ENCODE peak calls at places on chromosomes 1 and 21, in seven cellular contexts. L, G, K, P, V, Q and W are unnamed samples.
A peak's percentile ranks its signal among the peaks of the same experiment; 100 is the strongest.

GRCh38 chr1:39154553-39155361 is 49.7 kb upstream of the MACF1 start:
- DNase-seq in Q (no peak), V (no peak), P (peak; percentile 28), G (no peak), K (peak; percentile 63), L (no peak), W (no peak)

GRCh38 chr1:44060830-44061267 is 29.6 kb upstream of the SLC6A9 start:
- DNase-seq in L (no peak), P (no peak), K (no peak), V (no peak), Q (no peak), G (no peak), W (no peak)

GRCh38 chr1:165376041-165376810 is 19.7 kb upstream of the LMX1A start:
- DNase-seq in L (no peak), Q (peak; percentile 88), V (no peak), K (peak; percentile 86), P (peak; percentile 67), G (peak; percentile 65), W (peak; percentile 95)

GRCh38 chr1:235835226-235835625 is 31.5 kb downstream of the LYST start:
- DNase-seq in Q (no peak), G (peak; percentile 49), L (no peak), V (no peak), P (peak; percentile 25), K (no peak), W (no peak)

GRCh38 chr1:222582099-222582774 is 7.5 kb downstream of the TAF1A start:
- DNase-seq in G (no peak), P (no peak), K (no peak), L (no peak), V (no peak), Q (no peak), W (no peak)

GRCh38 chr1:85224734-85225623 is 24.2 kb upstream of the SYDE2 start:
- DNase-seq in K (no peak), V (no peak), P (peak; percentile 72), L (peak; percentile 38), G (peak; percentile 84), Q (no peak), W (no peak)

GRCh38 chr1:18932387-18932786 is 24.1 kb downstream of the IFFO2 start:
- DNase-seq in V (no peak), K (no peak), L (no peak), Q (no peak), G (no peak), P (no peak), W (no peak)

GRCh38 chr21:42310411-42311001 is 4.7 kb downstream of the TFF3 start:
- DNase-seq in Q (peak; percentile 61), L (no peak), K (no peak), P (no peak), G (no peak), V (no peak), W (no peak)

GRCh38 chr1:171984850-171985485 is 143.7 kb downstream of the DNM3 start:
- DNase-seq in V (peak; percentile 19), P (no peak), G (no peak), K (no peak), Q (no peak), L (no peak), W (no peak)

GRCh38 chr1:64980745-64981601 is 14.6 kb upstream of the JAK1 start:
- DNase-seq in L (no peak), Q (no peak), K (no peak), V (no peak), P (no peak), G (peak; percentile 30), W (no peak)

GRCh38 chr1:43298055-43298454 is 2.7 kb upstream of the TIE1 start:
- DNase-seq in Q (no peak), G (no peak), L (no peak), K (no peak), P (no peak), V (no peak), W (no peak)

GRCh38 chr1:231418101-231418740 is 3.9 kb downstream of the EGLN1 start:
- DNase-seq in L (no peak), P (no peak), G (no peak), Q (no peak), V (no peak), K (no peak), W (no peak)

DNA sequence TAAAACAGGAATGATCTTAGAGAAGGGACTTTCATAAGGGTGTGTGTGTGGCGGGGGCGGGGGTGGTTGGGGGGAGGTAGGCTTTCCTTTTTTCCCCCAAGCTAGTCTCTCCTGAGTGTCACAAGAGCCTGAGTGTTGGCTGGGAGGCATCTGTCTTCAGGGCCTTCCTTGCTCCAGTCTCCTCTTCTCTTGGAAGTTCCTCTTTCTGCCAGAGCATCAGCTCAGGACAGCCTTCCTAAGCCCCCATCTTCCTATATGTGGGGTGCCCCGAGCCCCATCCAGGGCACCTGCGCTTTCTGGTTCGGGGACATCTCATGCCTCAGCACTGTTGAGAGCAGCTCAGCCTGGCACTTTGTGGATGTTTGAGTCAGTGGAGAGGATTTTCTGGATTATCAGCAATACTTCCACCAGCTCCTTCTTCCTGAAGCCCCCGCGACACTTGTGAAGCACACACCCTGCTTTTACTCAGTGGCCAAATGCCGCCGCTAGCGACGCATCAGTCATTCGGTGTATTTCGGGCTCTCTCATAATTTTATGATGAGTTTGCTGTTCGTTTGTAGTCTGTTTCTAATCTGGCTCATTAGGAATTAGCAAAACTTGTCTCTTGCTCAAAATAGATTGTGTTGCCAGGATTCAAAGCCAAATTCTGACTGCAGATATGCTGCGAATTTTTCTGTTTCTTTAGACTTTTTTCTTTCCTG is 61.7 kb downstream of the GALNT2 start:
- DNase-seq in Q (peak; percentile 35), P (no peak), V (no peak), L (no peak), G (no peak), K (no peak), W (no peak)
- TF ChIP-seq POLR2AphosphoS5 in Q (no peak), P (no peak), V (no peak), L (no peak), G (no peak), K (no peak), W (no peak)

DNA sequence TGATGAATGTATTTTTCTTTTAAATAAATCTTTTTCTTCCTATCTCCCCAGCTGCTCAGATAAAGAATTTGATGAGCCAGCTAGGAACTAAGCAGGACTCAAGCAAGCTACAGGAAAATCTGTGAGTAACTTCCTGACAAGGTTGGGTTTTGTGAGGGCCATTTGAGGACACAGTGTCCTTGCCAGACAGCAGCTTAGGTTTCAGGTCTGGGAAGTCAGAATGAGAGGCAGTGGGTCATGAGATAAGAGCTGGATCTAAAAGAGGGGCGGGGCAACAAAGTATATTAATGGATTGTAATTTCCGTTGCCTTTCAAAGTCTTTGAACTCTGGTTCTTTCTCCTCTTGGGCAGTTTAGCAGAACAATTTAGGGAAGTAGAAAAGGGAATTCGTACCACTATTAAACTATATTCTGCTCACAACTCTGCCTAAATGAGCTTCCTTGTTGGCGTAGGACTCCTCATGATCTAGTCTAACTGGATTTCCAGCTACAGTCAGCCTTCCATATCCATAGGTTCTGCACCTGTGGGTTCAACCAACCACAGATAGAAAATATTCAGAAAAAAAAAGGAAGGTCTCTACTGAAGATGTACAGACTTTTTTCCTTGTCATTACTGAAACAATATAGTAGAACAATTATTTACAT is 16.6 kb downstream of the STX12 start:
- DNase-seq in L (no peak), P (no peak), Q (no peak), V (no peak), G (peak; percentile 59), K (no peak), W (no peak)
- H3K4me1 ChIP-seq in L (no peaks in the 10 kb centered on the region), P (peaks cover 36% of the 10 kb centered on the region), Q (peaks cover 66% of the 10 kb centered on the region), V (peaks cover 25% of the 10 kb centered on the region), G (peaks cover 41% of the 10 kb centered on the region), K (no peaks in the 10 kb centered on the region), W (peaks cover 34% of the 10 kb centered on the region)

GRCh38 chr1:8239306-8240023 is 78.4 kb upstream of the SLC45A1 start:
- DNase-seq in V (no peak), Q (peak; percentile 77), P (peak; percentile 71), L (no peak), K (no peak), G (peak; percentile 34), W (no peak)
- TF ChIP-seq POLR2AphosphoS5 in V (no peak), Q (no peak), P (no peak), L (no peak), K (no peak), G (peak; percentile 28), W (no peak)

DNA sequence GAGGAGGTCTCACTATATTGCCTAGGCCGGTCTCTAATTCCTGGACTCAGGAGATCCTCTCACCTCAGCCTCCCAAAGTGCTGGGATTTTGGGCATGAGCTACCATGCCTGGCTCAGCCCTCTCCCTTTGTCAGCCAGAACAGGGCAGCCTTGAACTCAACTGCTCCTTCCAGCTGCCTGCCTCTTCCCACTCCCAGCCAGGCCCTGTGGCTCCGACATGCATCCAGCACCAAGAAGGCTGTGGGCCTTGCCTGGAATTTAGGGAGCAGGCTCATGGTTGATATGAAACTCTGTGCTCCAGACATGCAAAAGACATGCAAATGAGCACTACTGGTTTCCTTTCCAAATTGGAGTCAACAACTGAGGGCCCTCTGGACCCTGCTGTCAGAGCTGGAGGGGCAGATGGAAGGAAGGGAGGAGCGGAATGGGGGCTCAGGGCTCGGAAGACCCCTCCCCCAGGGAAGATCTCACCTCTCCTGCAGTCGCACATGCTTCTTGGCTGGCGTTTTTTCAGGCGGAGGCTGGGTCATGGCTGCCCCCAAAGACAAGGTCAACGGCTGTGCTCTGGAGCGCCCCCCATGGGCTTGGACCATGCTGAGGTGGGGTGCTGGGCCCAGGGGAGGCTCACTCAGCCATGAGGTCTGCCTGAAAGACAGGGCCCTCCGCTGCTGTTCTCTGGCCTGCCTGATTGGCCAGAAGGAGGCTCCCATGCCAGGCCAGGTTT is 1.4 kb downstream of the PTPN7 start:
- DNase-seq in K (no peak), G (no peak), P (no peak), L (no peak), V (no peak), Q (no peak), W (no peak)
- H3K4me1 ChIP-seq in K (no peaks in the 10 kb centered on the region), G (no peaks in the 10 kb centered on the region), P (peaks cover 15% of the 10 kb centered on the region), L (peaks cover 16% of the 10 kb centered on the region), V (peaks cover 9% of the 10 kb centered on the region), Q (peaks cover 100% of the 10 kb centered on the region), W (peaks cover 11% of the 10 kb centered on the region)

GRCh38 chr1:9033363-9033762 is 7.1 kb upstream of the SLC2A7 start:
- DNase-seq in V (no peak), K (no peak), L (no peak), Q (no peak), G (no peak), P (no peak), W (no peak)
- TF ChIP-seq POLR2AphosphoS5 in V (no peak), K (no peak), L (no peak), Q (no peak), G (no peak), P (no peak), W (no peak)

GRCh38 chr1:35190784-35191183 is 2.2 kb downstream of the SFPQ start:
- DNase-seq in P (no peak), L (no peak), K (no peak), Q (no peak), V (no peak), G (no peak), W (no peak)

GRCh38 chr1:35191429-35192055 is 1.4 kb downstream of the SFPQ start:
- DNase-seq in P (no peak), V (no peak), K (no peak), Q (no peak), G (no peak), L (no peak), W (no peak)

GRCh38 chr1:35187816-35188342 is 5.1 kb downstream of the SFPQ start:
- DNase-seq in L (no peak), P (no peak), Q (no peak), K (no peak), G (no peak), V (no peak), W (no peak)

GRCh38 chr1:35186239-35186638 is 6.7 kb downstream of the SFPQ start:
- DNase-seq in L (no peak), K (no peak), Q (no peak), G (no peak), P (no peak), V (no peak), W (no peak)

GRCh38 chr1:35188578-35189392 is 4.2 kb downstream of the SFPQ start:
- DNase-seq in Q (no peak), V (no peak), K (no peak), L (no peak), P (no peak), G (no peak), W (no peak)
- H3K4me1 ChIP-seq in Q (peaks cover 85% of the 10 kb centered on the region), V (peaks cover 31% of the 10 kb centered on the region), K (no peaks in the 10 kb centered on the region), L (peaks cover 10% of the 10 kb centered on the region), P (peaks cover 75% of the 10 kb centered on the region), G (peaks cover 57% of the 10 kb centered on the region), W (peaks cover 76% of the 10 kb centered on the region)